ENCODE peak calls at places on chromosomes 2 and 18, in seven cellular contexts. H is brain microvascular endothelial cell, X is hepatocyte, D is neural progenitor cell, K is dorsolateral prefrontal cortex, R is OCI-LY7, T is psoas muscle. L is an unnamed sample.

GRCh38 chr2:217434183-217434620 is 568.6 kb downstream of the TNS1 start:
- DNase-seq in H (peak; percentile 98), X (peak; percentile 94), D (peak; percentile 90), K (peak; percentile 92), R (peak; percentile 7), T (peak; percentile 83), L (peak; percentile 92)

GRCh38 chr2:122263746-122264145 is 508.3 kb downstream of the TSN start:
- DNase-seq in H (no peak), X (no peak), D (no peak), K (no peak), R (no peak), T (no peak), L (no peak)

GRCh38 chr2:40033781-40034180 is 254.7 kb upstream of the THUMPD2 start:
- DNase-seq in H (no peak), X (no peak), D (no peak), K (no peak), R (no peak), T (no peak), L (no peak)

GRCh38 chr2:127569274-127570065 is 34.0 kb downstream of the MYO7B start:
- DNase-seq in H (peak; percentile 64), X (no peak), D (no peak), K (no peak), R (no peak), T (peak; percentile 63), L (peak; percentile 83)

GRCh38 chr2:2422621-2423020 is 91.5 kb upstream of the MYT1L start:
- DNase-seq in H (no peak), X (no peak), D (no peak), K (no peak), R (no peak), T (no peak), L (no peak)

GRCh38 chr2:101401316-101401660 is 14.0 kb upstream of the CREG2 start:
- DNase-seq in H (no peak), X (no peak), D (no peak), K (no peak), R (peak; percentile 11), T (no peak), L (no peak)

GRCh38 chr18:34767601-34768027 is 57.5 kb downstream of the DTNA start:
- DNase-seq in H (peak; percentile 86), X (no peak), D (no peak), K (no peak), R (no peak), T (no peak), L (peak; percentile 96)

GRCh38 chr2:1791670-1792069 is 47.4 kb upstream of the PXDN start:
- DNase-seq in H (no peak), X (no peak), D (no peak), K (no peak), R (no peak), T (no peak), L (no peak)

GRCh38 chr2:118833716-118834439 is 13.6 kb downstream of the EN1 start:
- DNase-seq in H (no peak), X (no peak), D (peak; percentile 49), K (no peak), R (no peak), T (no peak), L (no peak)

GRCh38 chr2:84894758-84895520 is 10.5 kb upstream of the TMSB10 start:
- DNase-seq in H (no peak), X (no peak), D (no peak), K (no peak), R (peak; percentile 54), T (no peak), L (no peak)

GRCh38 chr2:134360750-134361487 is 107.0 kb downstream of the MGAT5 start:
- DNase-seq in H (no peak), X (no peak), D (no peak), K (peak; percentile 71), R (no peak), T (no peak), L (no peak)

GRCh38 chr2:100321181-100321880 is 970 bp downstream of the LONRF2 start:
- DNase-seq in H (peak; percentile 7), X (peak; percentile 81), D (peak; percentile 80), K (peak; percentile 65), R (no peak), T (peak; percentile 41), L (peak; percentile 10)

GRCh38 chr2:100978582-100979051 is 23.5 kb upstream of the RPL31 start:
- DNase-seq in H (peak; percentile 21), X (no peak), D (no peak), K (peak; percentile 54), R (peak; percentile 6), T (peak; percentile 41), L (peak; percentile 71)

GRCh38 chr2:120483355-120483754 is 137.4 kb downstream of the INHBB start:
- DNase-seq in H (no peak), X (no peak), D (no peak), K (no peak), R (no peak), T (no peak), L (no peak)

GRCh38 chr2:2291500-2292260 is 39.4 kb downstream of the MYT1L start:
- DNase-seq in H (no peak), X (peak; percentile 55), D (peak; percentile 74), K (peak; percentile 66), R (no peak), T (no peak), L (no peak)

GRCh38 chr2:128490321-128490720 is 171.7 kb upstream of the HS6ST1 start:
- DNase-seq in H (no peak), X (no peak), D (no peak), K (no peak), R (no peak), T (no peak), L (no peak)

GRCh38 chr2:133606616-133607015 is 38.4 kb upstream of the NCKAP5 start:
- DNase-seq in H (no peak), X (no peak), D (no peak), K (no peak), R (no peak), T (no peak), L (no peak)

GRCh38 chr18:47993409-47993808 is 63.0 kb upstream of the SMAD2 start:
- DNase-seq in H (no peak), X (no peak), D (no peak), K (no peak), R (no peak), T (no peak), L (no peak)

GRCh38 chr2:142315353-142315752 is 184.5 kb upstream of the LRP1B start:
- DNase-seq in H (no peak), X (no peak), D (no peak), K (no peak), R (no peak), T (no peak), L (peak; percentile 7)

DNA sequence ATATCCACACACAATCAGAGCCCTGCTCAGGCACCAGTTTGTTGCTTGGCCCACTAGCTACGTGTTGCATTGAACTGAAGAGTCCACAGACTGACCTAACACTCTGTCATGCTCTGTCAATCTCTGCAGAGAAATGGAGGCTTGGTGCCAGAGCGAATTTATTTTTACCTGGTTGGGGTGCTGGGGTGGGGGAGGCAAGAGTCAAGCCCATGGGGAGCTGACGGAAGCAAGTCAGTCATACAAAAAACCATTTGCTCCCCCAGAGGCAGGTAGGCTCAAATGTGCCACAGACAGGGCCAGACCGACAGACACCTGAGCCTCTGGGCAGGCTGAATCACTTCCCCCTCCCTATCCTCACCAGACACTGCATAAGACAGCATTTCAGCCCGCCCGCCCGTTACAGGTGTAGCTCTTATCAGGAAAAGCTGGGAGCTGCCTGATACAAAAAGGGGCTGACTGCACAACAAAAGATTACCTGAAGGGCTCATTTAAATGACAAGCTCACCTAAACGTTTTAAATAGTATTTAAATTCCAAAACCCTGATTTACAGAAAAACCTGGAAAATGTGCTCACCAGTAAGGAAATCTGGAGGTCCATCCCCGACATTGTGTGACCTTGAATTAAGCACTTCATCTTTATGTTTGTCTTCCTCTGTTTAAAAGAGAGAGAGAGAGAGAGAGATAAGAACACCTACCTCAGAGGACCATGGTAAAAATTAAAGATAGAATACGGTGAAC is 2.1 kb upstream of the PCBP1 start:
- DNase-seq in H (no peak), X (peak; percentile 84), D (no peak), K (no peak), R (peak; percentile 83), T (peak; percentile 46), L (no peak)
- H3K4me3 ChIP-seq in H (no peak overlapping the region), X (peak overlapping the region; percentile 37), D (peak overlapping the region; percentile 89), K (peak overlapping the region; percentile 92), R (peak overlapping the region; percentile 98), T (peak overlapping the region; percentile 96), L (no peak overlapping the region)

GRCh38 chr2:108987111-108987510 is 1.9 kb downstream of the EDAR start:
- DNase-seq in H (no peak), X (no peak), D (no peak), K (no peak), R (no peak), T (no peak), L (no peak)

GRCh38 chr2:108981846-108982245 is 7.2 kb downstream of the EDAR start:
- DNase-seq in H (no peak), X (no peak), D (no peak), K (no peak), R (no peak), T (no peak), L (no peak)

GRCh38 chr2:108980076-108980475 is 8.9 kb downstream of the EDAR start:
- DNase-seq in H (no peak), X (no peak), D (no peak), K (no peak), R (no peak), T (no peak), L (no peak)

GRCh38 chr2:108982259-108982679 is 6.8 kb downstream of the EDAR start:
- DNase-seq in H (no peak), X (no peak), D (no peak), K (no peak), R (no peak), T (no peak), L (no peak)

GRCh38 chr2:108983610-108984009 is 5.4 kb downstream of the EDAR start:
- DNase-seq in H (no peak), X (no peak), D (no peak), K (no peak), R (no peak), T (no peak), L (no peak)
- TF ChIP-seq CTCF in H (no peak), X (no peak), D (no peak), K (no peak), R (no peak), T (no peak), L (no peak)

DNA sequence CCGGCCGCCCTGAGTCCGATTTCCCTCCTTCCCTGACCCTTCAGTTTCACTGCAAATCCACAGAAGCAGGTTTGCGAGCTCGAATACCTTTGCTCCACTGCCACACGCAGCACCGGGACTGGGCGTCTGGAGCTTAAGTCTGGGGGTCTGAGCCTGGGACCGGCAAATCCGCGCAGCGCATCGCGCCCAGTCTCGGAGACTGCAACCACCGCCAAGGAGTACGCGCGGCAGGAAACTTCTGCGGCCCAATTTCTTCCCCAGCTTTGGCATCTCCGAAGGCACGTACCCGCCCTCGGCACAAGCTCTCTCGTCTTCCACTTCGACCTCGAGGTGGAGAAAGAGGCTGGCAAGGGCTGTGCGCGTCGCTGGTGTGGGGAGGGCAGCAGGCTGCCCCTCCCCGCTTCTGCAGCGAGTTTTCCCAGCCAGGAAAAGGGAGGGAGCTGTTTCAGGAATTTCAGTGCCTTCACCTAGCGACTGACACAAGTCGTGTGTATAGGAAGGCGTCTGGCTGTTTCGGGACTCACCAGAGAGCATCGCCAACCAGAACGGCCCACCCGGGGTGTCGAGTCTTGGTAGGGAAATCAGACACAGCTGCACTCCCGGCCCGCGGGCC is 4.6 kb downstream of the SIX2 start:
- DNase-seq in H (no peak), X (no peak), D (peak; percentile 71), K (no peak), R (no peak), T (peak; percentile 17), L (peak; percentile 30)
- H3K4me3 ChIP-seq in H (peak overlapping the region; percentile 24), X (peak overlapping the region; percentile 26), D (peak overlapping the region; percentile 46), K (peak overlapping the region; percentile 11), R (no peak overlapping the region), T (no peak overlapping the region), L (no peak overlapping the region)

GRCh38 chr18:44680271-44681038 is at the start of gene SETBP1:
- DNase-seq in H (no peak), X (peak; percentile 84), D (peak; percentile 84), K (peak; percentile 55), R (peak; percentile 45), T (peak; percentile 79), L (peak; percentile 51)
- TF ChIP-seq CTCF in H (no peak), X (peak; percentile 22), D (no peak), K (no peak), R (no peak), T (no peak), L (no peak)

L was measured in foreskin fibroblast.